ENCODE peak calls at places on chromosomes 2 and 18, in ten cellular contexts. One of them, this sample, is unnamed.
A peak's percentile ranks its signal among the peaks of the same experiment; 100 is the strongest.

GRCh38 chr2:54384301-54385035 is 71.7 kb upstream of the SPTBN1 start:
- DNase-seq in hippocampal formation: peak; percentile 75
- DNase-seq in Calu3: no peak
- DNase-seq in fibroblast of pulmonary artery: no peak
- DNase-seq in HEK293T: no peak
- DNase-seq in NCI-H1092 treated with DMSO at 0.1 percent for 48 hours: no peak
- DNase-seq in A549: no peak
- DNase-seq in GM06990: no peak
- DNase-seq in hepatocyte: no peak
- DNase-seq in naive B cell: no peak
- DNase-seq in this sample: no peak

GRCh38 chr2:24410976-24411375 is 50.6 kb upstream of the ITSN2 start:
- DNase-seq in hippocampal formation: no peak
- DNase-seq in Calu3: no peak
- DNase-seq in fibroblast of pulmonary artery: no peak
- DNase-seq in HEK293T: no peak
- DNase-seq in NCI-H1092 treated with DMSO at 0.1 percent for 48 hours: no peak
- DNase-seq in A549: no peak
- DNase-seq in GM06990: no peak
- DNase-seq in hepatocyte: no peak
- DNase-seq in naive B cell: no peak
- DNase-seq in this sample: no peak

GRCh38 chr2:59000796-59001195 is 759.7 kb upstream of the FANCL start:
- DNase-seq in hippocampal formation: no peak
- DNase-seq in Calu3: no peak
- DNase-seq in fibroblast of pulmonary artery: no peak
- DNase-seq in HEK293T: no peak
- DNase-seq in NCI-H1092 treated with DMSO at 0.1 percent for 48 hours: no peak
- DNase-seq in A549: no peak
- DNase-seq in GM06990: no peak
- DNase-seq in hepatocyte: no peak
- DNase-seq in naive B cell: no peak
- DNase-seq in this sample: no peak

GRCh38 chr2:45821558-45822271 is 170.2 kb downstream of the PRKCE start:
- DNase-seq in hippocampal formation: no peak
- DNase-seq in Calu3: peak; percentile 78
- DNase-seq in fibroblast of pulmonary artery: peak; percentile 87
- DNase-seq in HEK293T: no peak
- DNase-seq in NCI-H1092 treated with DMSO at 0.1 percent for 48 hours: peak; percentile 16
- DNase-seq in A549: peak; percentile 39
- DNase-seq in GM06990: no peak
- DNase-seq in hepatocyte: peak; percentile 80
- DNase-seq in naive B cell: no peak
- DNase-seq in this sample: no peak

GRCh38 chr18:9673296-9674251 is 34.5 kb upstream of the RAB31 start:
- DNase-seq in hippocampal formation: no peak
- DNase-seq in Calu3: peak; percentile 81
- DNase-seq in fibroblast of pulmonary artery: peak; percentile 81
- DNase-seq in HEK293T: no peak
- DNase-seq in NCI-H1092 treated with DMSO at 0.1 percent for 48 hours: peak; percentile 1
- DNase-seq in A549: peak; percentile 94
- DNase-seq in GM06990: peak; percentile 88
- DNase-seq in hepatocyte: peak; percentile 79
- DNase-seq in naive B cell: peak; percentile 89
- DNase-seq in this sample: no peak

GRCh38 chr18:11500153-11501122 is 109.0 kb upstream of the SLC35G4 start:
- DNase-seq in hippocampal formation: no peak
- DNase-seq in Calu3: peak; percentile 83
- DNase-seq in fibroblast of pulmonary artery: peak; percentile 91
- DNase-seq in HEK293T: no peak
- DNase-seq in NCI-H1092 treated with DMSO at 0.1 percent for 48 hours: no peak
- DNase-seq in A549: peak; percentile 77
- DNase-seq in GM06990: no peak
- DNase-seq in hepatocyte: peak; percentile 79
- DNase-seq in naive B cell: no peak
- DNase-seq in this sample: no peak

GRCh38 chr2:155035246-155035645 is 336.8 kb downstream of the KCNJ3 start:
- DNase-seq in hippocampal formation: no peak
- DNase-seq in Calu3: no peak
- DNase-seq in fibroblast of pulmonary artery: no peak
- DNase-seq in HEK293T: no peak
- DNase-seq in NCI-H1092 treated with DMSO at 0.1 percent for 48 hours: no peak
- DNase-seq in A549: no peak
- DNase-seq in GM06990: no peak
- DNase-seq in hepatocyte: no peak
- DNase-seq in naive B cell: no peak
- DNase-seq in this sample: no peak

GRCh38 chr18:23334569-23334968 is 118.5 kb upstream of the RIOK3 start:
- DNase-seq in hippocampal formation: no peak
- DNase-seq in Calu3: no peak
- DNase-seq in fibroblast of pulmonary artery: no peak
- DNase-seq in HEK293T: no peak
- DNase-seq in NCI-H1092 treated with DMSO at 0.1 percent for 48 hours: no peak
- DNase-seq in A549: no peak
- DNase-seq in GM06990: no peak
- DNase-seq in hepatocyte: no peak
- DNase-seq in naive B cell: no peak
- DNase-seq in this sample: no peak

GRCh38 chr2:67797801-67798535 is 264.8 kb downstream of the C1D start:
- DNase-seq in hippocampal formation: no peak
- DNase-seq in Calu3: no peak
- DNase-seq in fibroblast of pulmonary artery: peak; percentile 71
- DNase-seq in HEK293T: no peak
- DNase-seq in NCI-H1092 treated with DMSO at 0.1 percent for 48 hours: peak; percentile 10
- DNase-seq in A549: no peak
- DNase-seq in GM06990: no peak
- DNase-seq in hepatocyte: peak; percentile 51
- DNase-seq in naive B cell: no peak
- DNase-seq in this sample: no peak

GRCh38 chr2:134536312-134536711 is 182.5 kb downstream of the TMEM163 start:
- DNase-seq in hippocampal formation: no peak
- DNase-seq in Calu3: no peak
- DNase-seq in fibroblast of pulmonary artery: no peak
- DNase-seq in HEK293T: no peak
- DNase-seq in NCI-H1092 treated with DMSO at 0.1 percent for 48 hours: no peak
- DNase-seq in A549: no peak
- DNase-seq in GM06990: no peak
- DNase-seq in hepatocyte: peak; percentile 48
- DNase-seq in naive B cell: no peak
- DNase-seq in this sample: no peak

GRCh38 chr2:203225423-203226039 is 13.3 kb upstream of the CYP20A1 start:
- DNase-seq in hippocampal formation: no peak
- DNase-seq in Calu3: peak; percentile 43
- DNase-seq in fibroblast of pulmonary artery: peak; percentile 45
- DNase-seq in HEK293T: no peak
- DNase-seq in NCI-H1092 treated with DMSO at 0.1 percent for 48 hours: no peak
- DNase-seq in A549: no peak
- DNase-seq in GM06990: no peak
- DNase-seq in hepatocyte: peak; percentile 17
- DNase-seq in naive B cell: peak; percentile 9
- DNase-seq in this sample: no peak

GRCh38 chr2:158905824-158906223 is 62.6 kb upstream of the TANC1 start:
- DNase-seq in hippocampal formation: no peak
- DNase-seq in Calu3: no peak
- DNase-seq in fibroblast of pulmonary artery: no peak
- DNase-seq in HEK293T: no peak
- DNase-seq in NCI-H1092 treated with DMSO at 0.1 percent for 48 hours: no peak
- DNase-seq in A549: no peak
- DNase-seq in GM06990: no peak
- DNase-seq in hepatocyte: no peak
- DNase-seq in naive B cell: no peak
- DNase-seq in this sample: no peak

GRCh38 chr2:230411484-230412368 is 4.3 kb upstream of the SP100 start:
- DNase-seq in hippocampal formation: peak; percentile 49
- DNase-seq in Calu3: peak; percentile 68
- DNase-seq in fibroblast of pulmonary artery: peak; percentile 63
- DNase-seq in HEK293T: peak; percentile 67
- DNase-seq in NCI-H1092 treated with DMSO at 0.1 percent for 48 hours: peak; percentile 33
- DNase-seq in A549: peak; percentile 70
- DNase-seq in GM06990: peak; percentile 82
- DNase-seq in hepatocyte: peak; percentile 78
- DNase-seq in naive B cell: peak; percentile 66
- DNase-seq in this sample: peak; percentile 82

GRCh38 chr2:71704688-71705087 is 251.3 kb downstream of the DYSF start:
- DNase-seq in hippocampal formation: no peak
- DNase-seq in Calu3: no peak
- DNase-seq in fibroblast of pulmonary artery: no peak
- DNase-seq in HEK293T: no peak
- DNase-seq in NCI-H1092 treated with DMSO at 0.1 percent for 48 hours: no peak
- DNase-seq in A549: no peak
- DNase-seq in GM06990: no peak
- DNase-seq in hepatocyte: no peak
- DNase-seq in naive B cell: no peak
- DNase-seq in this sample: no peak

GRCh38 chr2:220779918-220780317 is 792.2 kb downstream of the EPHA4 start:
- DNase-seq in hippocampal formation: no peak
- DNase-seq in Calu3: no peak
- DNase-seq in fibroblast of pulmonary artery: peak; percentile 79
- DNase-seq in HEK293T: no peak
- DNase-seq in NCI-H1092 treated with DMSO at 0.1 percent for 48 hours: no peak
- DNase-seq in A549: no peak
- DNase-seq in GM06990: no peak
- DNase-seq in hepatocyte: no peak
- DNase-seq in naive B cell: no peak
- DNase-seq in this sample: no peak

GRCh38 chr2:76895469-76895868 is 626.7 kb downstream of the LRRTM4 start:
- DNase-seq in hippocampal formation: no peak
- DNase-seq in Calu3: no peak
- DNase-seq in fibroblast of pulmonary artery: no peak
- DNase-seq in HEK293T: no peak
- DNase-seq in NCI-H1092 treated with DMSO at 0.1 percent for 48 hours: no peak
- DNase-seq in A549: no peak
- DNase-seq in GM06990: no peak
- DNase-seq in hepatocyte: peak; percentile 4
- DNase-seq in naive B cell: no peak
- DNase-seq in this sample: no peak

GRCh38 chr2:37156071-37156856 is 516 bp downstream of the EIF2AK2 start:
- DNase-seq in hippocampal formation: peak; percentile 55
- DNase-seq in Calu3: peak; percentile 46
- DNase-seq in fibroblast of pulmonary artery: peak; percentile 62
- DNase-seq in HEK293T: peak; percentile 55
- DNase-seq in NCI-H1092 treated with DMSO at 0.1 percent for 48 hours: peak; percentile 16
- DNase-seq in A549: peak; percentile 77
- DNase-seq in GM06990: peak; percentile 36
- DNase-seq in hepatocyte: peak; percentile 83
- DNase-seq in naive B cell: no peak
- DNase-seq in this sample: peak; percentile 35

GRCh38 chr2:182252534-182252933 is 174.3 kb downstream of the PDE1A start:
- DNase-seq in hippocampal formation: no peak
- DNase-seq in Calu3: no peak
- DNase-seq in fibroblast of pulmonary artery: no peak
- DNase-seq in HEK293T: no peak
- DNase-seq in NCI-H1092 treated with DMSO at 0.1 percent for 48 hours: no peak
- DNase-seq in A549: no peak
- DNase-seq in GM06990: no peak
- DNase-seq in hepatocyte: no peak
- DNase-seq in naive B cell: no peak
- DNase-seq in this sample: no peak

GRCh38 chr18:13267517-13267916 is 49.0 kb downstream of the LDLRAD4 start:
- DNase-seq in hippocampal formation: no peak
- DNase-seq in Calu3: no peak
- DNase-seq in fibroblast of pulmonary artery: no peak
- DNase-seq in HEK293T: no peak
- DNase-seq in NCI-H1092 treated with DMSO at 0.1 percent for 48 hours: no peak
- DNase-seq in A549: no peak
- DNase-seq in GM06990: no peak
- DNase-seq in hepatocyte: no peak
- DNase-seq in naive B cell: no peak
- DNase-seq in this sample: peak; percentile 25

GRCh38 chr2:65790676-65790935 is 358.2 kb upstream of the SPRED2 start:
- DNase-seq in hippocampal formation: no peak
- DNase-seq in Calu3: no peak
- DNase-seq in fibroblast of pulmonary artery: no peak
- DNase-seq in HEK293T: no peak
- DNase-seq in NCI-H1092 treated with DMSO at 0.1 percent for 48 hours: no peak
- DNase-seq in A549: no peak
- DNase-seq in GM06990: no peak
- DNase-seq in hepatocyte: no peak
- DNase-seq in naive B cell: no peak
- DNase-seq in this sample: no peak

GRCh38 chr2:100214265-100214961 is 72.0 kb upstream of the AFF3 start:
- DNase-seq in hippocampal formation: no peak
- DNase-seq in Calu3: no peak
- DNase-seq in fibroblast of pulmonary artery: no peak
- DNase-seq in HEK293T: no peak
- DNase-seq in NCI-H1092 treated with DMSO at 0.1 percent for 48 hours: peak; percentile 83
- DNase-seq in A549: no peak
- DNase-seq in GM06990: no peak
- DNase-seq in hepatocyte: peak; percentile 76
- DNase-seq in naive B cell: no peak
- DNase-seq in this sample: no peak

GRCh38 chr2:11822746-11823411 is 76.4 kb downstream of the LPIN1 start:
- DNase-seq in hippocampal formation: no peak
- DNase-seq in Calu3: peak; percentile 24
- DNase-seq in fibroblast of pulmonary artery: no peak
- DNase-seq in HEK293T: no peak
- DNase-seq in NCI-H1092 treated with DMSO at 0.1 percent for 48 hours: no peak
- DNase-seq in A549: no peak
- DNase-seq in GM06990: no peak
- DNase-seq in hepatocyte: peak; percentile 38
- DNase-seq in naive B cell: no peak
- DNase-seq in this sample: no peak

GRCh38 chr2:73836141-73836943 is 7.6 kb downstream of the STAMBP start:
- DNase-seq in hippocampal formation: no peak
- DNase-seq in Calu3: no peak
- DNase-seq in fibroblast of pulmonary artery: no peak
- DNase-seq in HEK293T: no peak
- DNase-seq in NCI-H1092 treated with DMSO at 0.1 percent for 48 hours: no peak
- DNase-seq in A549: no peak
- DNase-seq in GM06990: no peak
- DNase-seq in hepatocyte: no peak
- DNase-seq in naive B cell: no peak
- DNase-seq in this sample: no peak

GRCh38 chr2:36733215-36733614 is 36.7 kb downstream of the VIT start:
- DNase-seq in hippocampal formation: no peak
- DNase-seq in Calu3: no peak
- DNase-seq in fibroblast of pulmonary artery: no peak
- DNase-seq in HEK293T: no peak
- DNase-seq in NCI-H1092 treated with DMSO at 0.1 percent for 48 hours: no peak
- DNase-seq in A549: no peak
- DNase-seq in GM06990: no peak
- DNase-seq in hepatocyte: no peak
- DNase-seq in naive B cell: no peak
- DNase-seq in this sample: no peak

GRCh38 chr2:165508927-165509326 is 39.4 kb downstream of the CSRNP3 start:
- DNase-seq in hippocampal formation: no peak
- DNase-seq in Calu3: no peak
- DNase-seq in fibroblast of pulmonary artery: no peak
- DNase-seq in HEK293T: no peak
- DNase-seq in NCI-H1092 treated with DMSO at 0.1 percent for 48 hours: no peak
- DNase-seq in A549: no peak
- DNase-seq in GM06990: no peak
- DNase-seq in hepatocyte: no peak
- DNase-seq in naive B cell: no peak
- DNase-seq in this sample: no peak

GRCh38 chr2:201049455-201049854 is 22.0 kb downstream of the HYCC2 start:
- DNase-seq in hippocampal formation: no peak
- DNase-seq in Calu3: no peak
- DNase-seq in fibroblast of pulmonary artery: no peak
- DNase-seq in HEK293T: no peak
- DNase-seq in NCI-H1092 treated with DMSO at 0.1 percent for 48 hours: no peak
- DNase-seq in A549: no peak
- DNase-seq in GM06990: no peak
- DNase-seq in hepatocyte: no peak
- DNase-seq in naive B cell: no peak
- DNase-seq in this sample: no peak

GRCh38 chr2:43114210-43114609 is 112.2 kb downstream of the ZFP36L2 start:
- DNase-seq in hippocampal formation: no peak
- DNase-seq in Calu3: peak; percentile 39
- DNase-seq in fibroblast of pulmonary artery: peak; percentile 71
- DNase-seq in HEK293T: no peak
- DNase-seq in NCI-H1092 treated with DMSO at 0.1 percent for 48 hours: no peak
- DNase-seq in A549: no peak
- DNase-seq in GM06990: no peak
- DNase-seq in hepatocyte: no peak
- DNase-seq in naive B cell: no peak
- DNase-seq in this sample: no peak

GRCh38 chr2:68722712-68723111 is 11.9 kb upstream of the ARHGAP25 start:
- DNase-seq in hippocampal formation: no peak
- DNase-seq in Calu3: no peak
- DNase-seq in fibroblast of pulmonary artery: peak; percentile 8
- DNase-seq in HEK293T: no peak
- DNase-seq in NCI-H1092 treated with DMSO at 0.1 percent for 48 hours: no peak
- DNase-seq in A549: no peak
- DNase-seq in GM06990: no peak
- DNase-seq in hepatocyte: no peak
- DNase-seq in naive B cell: no peak
- DNase-seq in this sample: no peak

This sample was measured in activated naive CD8-positive, alpha-beta T cell treated with anti-CD3 and anti-CD28 coated beads, Interleukin-2, amount 10 ng/mL, durations not matched to agents 7 days and 5 days.